ENCODE peak calls at places on chromosomes 12 and 14, in seven cellular contexts. One of them, this sample, is unnamed.

GRCh38 chr12:27332407-27333310 is at the start of gene BMAL2:
- DNase-seq in lung: no peak
- DNase-seq in upper lobe of right lung: peak
- DNase-seq in GM04503: no peak
- DNase-seq in globus pallidus: no peak
- DNase-seq in NCI-H2171: peak
- DNase-seq in cerebellar cortex: peak
- DNase-seq in this sample: peak

GRCh38 chr14:52043690-52044089 is 25.2 kb downstream of the NID2 start:
- DNase-seq in lung: no peak
- DNase-seq in upper lobe of right lung: no peak
- DNase-seq in GM04503: no peak
- DNase-seq in globus pallidus: no peak
- DNase-seq in NCI-H2171: no peak
- DNase-seq in cerebellar cortex: no peak
- DNase-seq in this sample: peak

GRCh38 chr12:131091976-131092691 is 138.4 kb downstream of the ADGRD1 start:
- DNase-seq in lung: no peak
- DNase-seq in upper lobe of right lung: peak
- DNase-seq in GM04503: no peak
- DNase-seq in globus pallidus: no peak
- DNase-seq in NCI-H2171: no peak
- DNase-seq in cerebellar cortex: no peak
- DNase-seq in this sample: no peak

GRCh38 chr14:96060161-96060933 is 21.2 kb downstream of the C14orf132 start:
- DNase-seq in lung: no peak
- DNase-seq in upper lobe of right lung: no peak
- DNase-seq in GM04503: no peak
- DNase-seq in globus pallidus: no peak
- DNase-seq in NCI-H2171: no peak
- DNase-seq in cerebellar cortex: no peak
- DNase-seq in this sample: no peak

GRCh38 chr12:124568431-124569374 is 1.3 kb upstream of the NCOR2 start:
- DNase-seq in lung: peak
- DNase-seq in upper lobe of right lung: peak
- DNase-seq in GM04503: peak
- DNase-seq in globus pallidus: peak
- DNase-seq in NCI-H2171: peak
- DNase-seq in cerebellar cortex: peak
- DNase-seq in this sample: peak

GRCh38 chr12:85825751-85826150 is 10.5 kb downstream of the RASSF9 start:
- DNase-seq in lung: no peak
- DNase-seq in upper lobe of right lung: no peak
- DNase-seq in GM04503: no peak
- DNase-seq in globus pallidus: no peak
- DNase-seq in NCI-H2171: no peak
- DNase-seq in cerebellar cortex: peak
- DNase-seq in this sample: no peak

GRCh38 chr14:73749706-73750105 is 35.5 kb upstream of the PNMA1 start:
- DNase-seq in lung: no peak
- DNase-seq in upper lobe of right lung: no peak
- DNase-seq in GM04503: no peak
- DNase-seq in globus pallidus: no peak
- DNase-seq in NCI-H2171: no peak
- DNase-seq in cerebellar cortex: no peak
- DNase-seq in this sample: no peak

GRCh38 chr12:105220150-105220928 is 15.6 kb downstream of the APPL2 start:
- DNase-seq in lung: no peak
- DNase-seq in upper lobe of right lung: no peak
- DNase-seq in GM04503: no peak
- DNase-seq in globus pallidus: no peak
- DNase-seq in NCI-H2171: no peak
- DNase-seq in cerebellar cortex: no peak
- DNase-seq in this sample: no peak

GRCh38 chr12:98653866-98654493 is 8.9 kb downstream of the APAF1 start:
- DNase-seq in lung: no peak
- DNase-seq in upper lobe of right lung: no peak
- DNase-seq in GM04503: no peak
- DNase-seq in globus pallidus: peak
- DNase-seq in NCI-H2171: peak
- DNase-seq in cerebellar cortex: peak
- DNase-seq in this sample: peak

GRCh38 chr14:61699092-61699491 is 3.8 kb downstream of the HIF1A start:
- DNase-seq in lung: no peak
- DNase-seq in upper lobe of right lung: no peak
- DNase-seq in GM04503: no peak
- DNase-seq in globus pallidus: no peak
- DNase-seq in NCI-H2171: no peak
- DNase-seq in cerebellar cortex: no peak
- DNase-seq in this sample: no peak

GRCh38 chr12:78641837-78642423 is 222.6 kb upstream of the SYT1 start:
- DNase-seq in lung: no peak
- DNase-seq in upper lobe of right lung: no peak
- DNase-seq in GM04503: no peak
- DNase-seq in globus pallidus: no peak
- DNase-seq in NCI-H2171: no peak
- DNase-seq in cerebellar cortex: no peak
- DNase-seq in this sample: no peak

GRCh38 chr12:53290661-53291060 is 4.7 kb upstream of the PFDN5 start:
- DNase-seq in lung: no peak
- DNase-seq in upper lobe of right lung: no peak
- DNase-seq in GM04503: no peak
- DNase-seq in globus pallidus: no peak
- DNase-seq in NCI-H2171: no peak
- DNase-seq in cerebellar cortex: no peak
- DNase-seq in this sample: no peak